ENCODE peak calls at places on chromosome 22, in five cellular contexts. N, C, B, A and I are unnamed samples.

GRCh38 chr22:27431896-27432295 is 369.7 kb downstream of the MN1 start:
- DNase-seq in C (no peak), A (no peak), B (no peak), N (no peak), I (no peak)

GRCh38 chr22:31439805-31440204 is 40.4 kb downstream of the DRG1 start:
- DNase-seq in N (no peak), B (no peak), C (no peak), A (no peak), I (no peak)

GRCh38 chr22:23754980-23755636 is 883 bp upstream of the VPREB3 start:
- DNase-seq in N (no peak), A (no peak), C (no peak), B (no peak), I (no peak)

GRCh38 chr22:33397381-33397907 is 339.3 kb upstream of the SYN3 start:
- DNase-seq in A (no peak), C (no peak), N (no peak), B (no peak), I (no peak)

GRCh38 chr22:50059185-50059880 is 1.2 kb upstream of the TTLL8 start:
- DNase-seq in N (no peak), A (no peak), C (no peak), B (no peak), I (no peak)

GRCh38 chr22:20219667-20220628 is 48.2 kb downstream of the RTN4R start:
- DNase-seq in C (no peak), N (no peak), A (no peak), B (no peak), I (no peak)

GRCh38 chr22:21632237-21632895 is at the start of gene CCDC116:
- DNase-seq in B (peak; percentile 60), C (peak; percentile 69), A (peak; percentile 63), N (no peak), I (peak; percentile 54)

GRCh38 chr22:48451891-48452290 is 1375.8 kb downstream of the BRD1 start:
- DNase-seq in N (no peak), B (no peak), C (no peak), A (no peak), I (no peak)

GRCh38 chr22:49685686-49686085 is 142.0 kb downstream of the BRD1 start:
- DNase-seq in A (no peak), N (no peak), B (no peak), C (no peak), I (no peak)

GRCh38 chr22:29143848-29144785 is 61.6 kb upstream of the EMID1 start:
- DNase-seq in C (no peak), N (no peak), B (no peak), A (no peak), I (no peak)

GRCh38 chr22:36366291-36366708 is 21.5 kb downstream of the MYH9 start:
- DNase-seq in N (peak; percentile 71), B (peak; percentile 30), A (no peak), C (no peak), I (no peak)

GRCh38 chr22:39530692-39531331 is 1.7 kb downstream of the RPS19BP1 start:
- DNase-seq in N (peak; percentile 35), C (peak; percentile 73), A (no peak), B (no peak), I (peak; percentile 67)

GRCh38 chr22:26428515-26429457 is at the start of gene ASPHD2:
- DNase-seq in N (peak; percentile 81), B (peak; percentile 76), C (peak; percentile 65), A (peak; percentile 79), I (peak; percentile 95)

GRCh38 chr22:41387341-41387740 is 5.6 kb downstream of the TEF start:
- DNase-seq in C (no peak), B (no peak), A (no peak), N (no peak), I (no peak)

GRCh38 chr22:25704701-25705100 is 37.3 kb upstream of the MYO18B start:
- DNase-seq in C (no peak), B (no peak), A (no peak), N (no peak), I (peak; percentile 21)

GRCh38 chr22:50190182-50190951 is 4.7 kb downstream of the TRABD start:
- DNase-seq in C (peak; percentile 89), A (peak; percentile 75), N (peak; percentile 92), B (peak; percentile 69), I (peak; percentile 95)

GRCh38 chr22:38871360-38872171 is 450 bp downstream of the CBX6 start:
- DNase-seq in C (peak; percentile 40), A (peak; percentile 49), N (peak; percentile 27), B (no peak), I (no peak)

GRCh38 chr22:30574095-30574981 is at the start of gene GAL3ST1:
- DNase-seq in B (no peak), A (no peak), C (no peak), N (peak; percentile 71), I (no peak)

GRCh38 chr22:24433001-24433867 is 5.8 kb downstream of the ADORA2A start:
- DNase-seq in N (no peak), A (peak; percentile 14), B (no peak), C (no peak), I (no peak)

GRCh38 chr22:45885171-45885840 is 91.7 kb downstream of the WNT7B start:
- DNase-seq in C (no peak), B (no peak), N (no peak), A (peak; percentile 10), I (no peak)